ENCODE peak calls at places on chromosomes 4 and X, in six cellular contexts. O is pancreas, R is choroid plexus epithelial cell, W is keratinocyte, N is AG04449, M is GM23338. B is an unnamed sample.

GRCh38 chr4:58940167-58940566 is 1830.0 kb upstream of the IGFBP7 start:
- DNase-seq in O (no peak), R (no peak), W (no peak), N (no peak), M (no peak), B (no peak)

GRCh38 chrX:139170526-139171173 is 359.9 kb upstream of the F9 start:
- DNase-seq in O (no peak), R (no peak), W (no peak), N (no peak), M (no peak), B (no peak)

GRCh38 chr4:173835863-173836262 is 305.8 kb upstream of the HAND2 start:
- DNase-seq in O (no peak), R (peak; percentile 36), W (no peak), N (no peak), M (peak; percentile 42), B (no peak)

GRCh38 chr4:150828159-150828558 is 186.9 kb downstream of the LRBA start:
- DNase-seq in O (no peak), R (no peak), W (no peak), N (no peak), M (no peak), B (no peak)

GRCh38 chr4:139521764-139522373 is 34.1 kb downstream of the SETD7 start:
- DNase-seq in O (no peak), R (no peak), W (no peak), N (no peak), M (no peak), B (no peak)

GRCh38 chrX:18194688-18195087 is 26.0 kb downstream of the BEND2 start:
- DNase-seq in O (no peak), R (no peak), W (no peak), N (no peak), M (no peak), B (no peak)

GRCh38 chr4:153452661-153453378 is 13.3 kb upstream of the TMEM131L start:
- DNase-seq in O (no peak), R (no peak), W (no peak), N (no peak), M (no peak), B (no peak)

GRCh38 chr4:2837110-2837903 is 6.3 kb upstream of the ADD1 start:
- DNase-seq in O (no peak), R (no peak), W (no peak), N (no peak), M (peak; percentile 29), B (no peak)

GRCh38 chr4:86834901-86835300 is 14.3 kb downstream of the SLC10A6 start:
- DNase-seq in O (no peak), R (peak; percentile 76), W (no peak), N (no peak), M (no peak), B (no peak)

GRCh38 chr4:173508386-173509002 is 21.5 kb downstream of the HAND2 start:
- DNase-seq in O (no peak), R (no peak), W (no peak), N (no peak), M (peak; percentile 50), B (no peak)

GRCh38 chrX:154732421-154733071 is 18.3 kb downstream of the GAB3 start:
- DNase-seq in O (no peak), R (peak; percentile 72), W (no peak), N (no peak), M (no peak), B (no peak)

GRCh38 chr4:56704074-56704473 is 23.0 kb upstream of the HOPX start:
- DNase-seq in O (no peak), R (no peak), W (no peak), N (no peak), M (no peak), B (no peak)

GRCh38 chrX:20693071-20693470 is 426.4 kb upstream of the RPS6KA3 start:
- DNase-seq in O (no peak), R (peak; percentile 26), W (no peak), N (no peak), M (no peak), B (no peak)

GRCh38 chr4:60611762-60612496 is 588.2 kb upstream of the ADGRL3 start:
- DNase-seq in O (no peak), R (no peak), W (peak; percentile 69), N (no peak), M (peak; percentile 24), B (no peak)

GRCh38 chr4:158444621-158445020 is 77.1 kb upstream of the RXFP1 start:
- DNase-seq in O (no peak), R (peak; percentile 18), W (no peak), N (no peak), M (no peak), B (no peak)

GRCh38 chr4:15020502-15021286 is 18.4 kb downstream of the CPEB2 start:
- DNase-seq in O (no peak), R (no peak), W (no peak), N (no peak), M (no peak), B (no peak)

GRCh38 chr4:149311076-149311475 is 504.6 kb downstream of the IQCM start:
- DNase-seq in O (no peak), R (no peak), W (no peak), N (no peak), M (no peak), B (no peak)

GRCh38 chrX:34642849-34643248 is 14.2 kb downstream of the TMEM47 start:
- DNase-seq in O (no peak), R (no peak), W (no peak), N (no peak), M (no peak), B (no peak)

GRCh38 chrX:121389976-121390709 is 342.7 kb downstream of the GLUD2 start:
- DNase-seq in O (no peak), R (peak; percentile 3), W (no peak), N (peak; percentile 2), M (no peak), B (no peak)

GRCh38 chr4:62209757-62210156 is 1009.6 kb downstream of the ADGRL3 start:
- DNase-seq in O (no peak), R (no peak), W (no peak), N (no peak), M (peak; percentile 14), B (no peak)

GRCh38 chr4:4712800-4713528 is 146.5 kb upstream of the MSX1 start:
- DNase-seq in O (no peak), R (no peak), W (no peak), N (no peak), M (peak; percentile 52), B (no peak)

GRCh38 chr4:147933316-147933715 is 201.4 kb downstream of the ARHGAP10 start:
- DNase-seq in O (no peak), R (peak; percentile 37), W (no peak), N (no peak), M (peak; percentile 34), B (no peak)

GRCh38 chrX:124208675-124209074 is 123.8 kb upstream of the TEX13D start:
- DNase-seq in O (no peak), R (no peak), W (no peak), N (no peak), M (no peak), B (no peak)

GRCh38 chr4:24116107-24116506 is 226.3 kb upstream of the PPARGC1A start:
- DNase-seq in O (no peak), R (no peak), W (no peak), N (no peak), M (no peak), B (no peak)

GRCh38 chrX:153538424-153538823 is 21.0 kb downstream of the ATP2B3 start:
- DNase-seq in O (no peak), R (no peak), W (no peak), N (no peak), M (no peak), B (no peak)

DNA sequence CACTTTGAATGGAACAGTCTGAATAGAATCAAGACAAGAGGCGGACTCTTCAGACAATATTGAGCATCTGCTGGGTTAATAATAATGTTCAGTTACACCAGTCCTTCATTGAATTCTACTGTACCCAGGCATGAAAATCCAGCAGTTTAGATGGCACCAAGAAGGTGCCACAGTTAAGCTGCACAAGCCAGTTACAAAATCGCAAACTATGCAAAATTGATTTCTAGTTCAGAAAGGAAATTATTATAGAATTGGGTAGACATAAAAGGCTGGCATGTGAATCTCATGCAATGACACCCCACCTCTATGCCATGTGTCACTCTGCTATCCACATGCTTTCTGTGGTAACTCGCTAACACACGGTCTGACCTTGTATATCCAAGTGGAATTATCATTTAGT is 105.8 kb upstream of the VCX3A start:
- DNase-seq in O (no peak), R (no peak), W (no peak), N (no peak), M (no peak), B (no peak)
- H3K4me3 ChIP-seq in O (no peak overlapping the region), R (no peak overlapping the region), W (no peak overlapping the region), N (no peak overlapping the region), M (no peak overlapping the region), B (no peak overlapping the region)

GRCh38 chr4:89645512-89645911 is 191.4 kb downstream of the SNCA start:
- DNase-seq in O (no peak), R (no peak), W (no peak), N (no peak), M (no peak), B (no peak)

GRCh38 chr4:89639395-89639794 is 197.6 kb downstream of the SNCA start:
- DNase-seq in O (no peak), R (no peak), W (no peak), N (no peak), M (no peak), B (no peak)

GRCh38 chr4:89641367-89641687 is 195.6 kb downstream of the SNCA start:
- DNase-seq in O (no peak), R (no peak), W (no peak), N (no peak), M (no peak), B (no peak)

GRCh38 chr4:89640620-89641366 is 196.2 kb downstream of the SNCA start:
- DNase-seq in O (peak; percentile 66), R (peak; percentile 74), W (no peak), N (peak; percentile 2), M (peak; percentile 96), B (no peak)
- TF ChIP-seq CTCF in O (peak; percentile 22), R (peak; percentile 87), W (peak; percentile 58), N (peak; percentile 80), M (peak; percentile 78), B (no peak)

GRCh38 chrX:134636859-134637258 is 21.4 kb downstream of the PLAC1 start:
- DNase-seq in O (no peak), R (no peak), W (no peak), N (no peak), M (no peak), B (no peak)
- H3K4me3 ChIP-seq in O (no peak overlapping the region), R (no peak overlapping the region), W (no peak overlapping the region), N (no peak overlapping the region), M (no peak overlapping the region), B (no peak overlapping the region)

GRCh38 chrX:143669395-143669794 is 33.5 kb upstream of the SLITRK4 start:
- DNase-seq in O (no peak), R (no peak), W (no peak), N (no peak), M (peak; percentile 8), B (no peak)
- TF ChIP-seq CTCF in O (peak; percentile 7), R (no peak), W (peak; percentile 1), N (no peak), M (peak; percentile 24), B (no peak)

GRCh38 chr4:100190643-100191600 is 654 bp upstream of the DDIT4L start:
- DNase-seq in O (no peak), R (peak; percentile 53), W (no peak), N (no peak), M (peak; percentile 49), B (no peak)
- H3K4me3 ChIP-seq in O (peak overlapping the region; percentile 45), R (peak overlapping the region; percentile 59), W (peak overlapping the region; percentile 69), N (peak overlapping the region; percentile 54), M (peak overlapping the region; percentile 76), B (peak overlapping the region; percentile 84)

GRCh38 chr4:65865489-65865888 is 195.2 kb upstream of the EPHA5 start:
- DNase-seq in O (no peak), R (peak; percentile 49), W (no peak), N (no peak), M (peak; percentile 77), B (no peak)
- TF ChIP-seq CTCF in O (no peak), R (peak; percentile 59), W (peak; percentile 58), N (peak; percentile 35), M (peak; percentile 74), B (peak; percentile 7)

GRCh38 chr4:110245567-110245966 is 47.2 kb upstream of the ELOVL6 start:
- DNase-seq in O (no peak), R (peak; percentile 77), W (no peak), N (no peak), M (no peak), B (no peak)
- H3K4me3 ChIP-seq in O (no peak overlapping the region), R (no peak overlapping the region), W (no peak overlapping the region), N (no peak overlapping the region), M (no peak overlapping the region), B (no peak overlapping the region)

B was measured in esophagus squamous epithelium.